ENCODE peak calls at places on chromosomes 13 and 19, in eight cellular contexts. H is lung; I is endodermal cell; P is GM23248; C is CD8-positive, alpha-beta T cell; T is CD8-positive, alpha-beta memory T cell; U is stomach; O is H1. W is an unnamed sample. For H3K4me1, the result is how much of the 10 kb centered on the place peaks cover.

GRCh38 chr13:29522044-29522685 is 73.3 kb downstream of the SLC7A1 start:
- DNase-seq in H (no peak), O (no peak), P (peak), I (no peak), T (no peak), U (no peak), C (no peak), W (peak)

GRCh38 chr13:109677206-109677605 is 109.2 kb downstream of the IRS2 start:
- DNase-seq in U (no peak), O (no peak), T (no peak), P (no peak), C (no peak), H (no peak), I (no peak), W (no peak)

GRCh38 chr19:40567040-40567749 is 9.5 kb upstream of the SHKBP1 start:
- DNase-seq in I (no peak), U (no peak), C (no peak), H (no peak), O (no peak), T (no peak), P (peak), W (no peak)

GRCh38 chr19:4877753-4878490 is 10.5 kb upstream of the PLIN3 start:
- DNase-seq in U (peak), H (no peak), O (no peak), I (peak), P (no peak), C (no peak), T (no peak), W (no peak)

GRCh38 chr13:19070398-19070735 is 111.3 kb downstream of the TUBA3C start:
- DNase-seq in T (no peak), U (no peak), I (no peak), P (no peak), O (no peak), H (no peak), C (no peak), W (no peak)

GRCh38 chr13:32581177-32581786 is 5.0 kb upstream of the PDS5B start:
- DNase-seq in I (no peak), C (no peak), P (peak), H (no peak), U (no peak), T (no peak), O (no peak), W (peak)

GRCh38 chr13:79776538-79776937 is 295.6 kb downstream of the NDFIP2 start:
- DNase-seq in I (no peak), P (peak), H (no peak), O (no peak), U (no peak), C (no peak), T (no peak), W (peak)

GRCh38 chr19:31013391-31013975 is 335.8 kb downstream of the TSHZ3 start:
- DNase-seq in O (no peak), I (no peak), C (no peak), P (no peak), U (no peak), H (no peak), T (no peak), W (peak)

GRCh38 chr19:56295531-56296455 is 18.8 kb downstream of the ZSCAN5A start:
- DNase-seq in P (no peak), O (no peak), H (no peak), C (no peak), U (no peak), T (no peak), I (no peak), W (no peak)

GRCh38 chr13:97004096-97004876 is 10.0 kb upstream of the OXGR1 start:
- DNase-seq in P (peak), O (no peak), C (no peak), H (no peak), T (no peak), U (no peak), I (no peak), W (no peak)

GRCh38 chr13:47337781-47338507 is 441.1 kb upstream of the HTR2A start:
- DNase-seq in H (no peak), P (peak), U (no peak), O (no peak), T (no peak), I (peak), C (no peak), W (no peak)

GRCh38 chr13:33611016-33611805 is 206.7 kb upstream of the RFC3 start:
- DNase-seq in U (peak), H (peak), T (no peak), O (no peak), I (no peak), P (no peak), C (no peak), W (peak)

GRCh38 chr13:114263590-114263989 is 17.8 kb upstream of the UPF3A start:
- DNase-seq in C (no peak), I (no peak), T (peak), O (no peak), U (no peak), P (no peak), H (no peak), W (no peak)

GRCh38 chr13:43865892-43866291 is 13.6 kb downstream of the CCDC122 start:
- DNase-seq in H (no peak), C (no peak), I (no peak), P (peak), U (no peak), T (no peak), O (no peak), W (no peak)

GRCh38 chr19:13037161-13037560 is 41.9 kb downstream of the NFIX start:
- DNase-seq in P (peak), U (no peak), H (no peak), O (no peak), T (no peak), I (peak), C (no peak), W (no peak)

GRCh38 chr13:29884671-29885424 is 34.4 kb upstream of the UBL3 start:
- DNase-seq in O (no peak), U (no peak), I (peak), H (no peak), C (no peak), T (no peak), P (peak), W (peak)

GRCh38 chr13:39253774-39254173 is 215.5 kb downstream of the NHLRC3 start:
- DNase-seq in H (no peak), O (no peak), T (no peak), I (no peak), U (no peak), C (no peak), P (peak), W (peak)

GRCh38 chr13:30708541-30708940 is 26.8 kb upstream of the ALOX5AP start:
- DNase-seq in C (no peak), U (no peak), P (peak), I (no peak), T (no peak), H (no peak), O (no peak), W (no peak)

GRCh38 chr19:11373166-11373884 is 1.1 kb upstream of the SWSAP1 start:
- DNase-seq in H (no peak), C (no peak), I (peak), T (no peak), P (peak), O (no peak), U (peak), W (peak)

GRCh38 chr19:58409010-58409790 is 751 bp downstream of the ZNF584 start:
- DNase-seq in I (peak), U (no peak), T (no peak), O (no peak), C (no peak), P (peak), H (no peak), W (peak)

GRCh38 chr13:33363328-33363727 is 77.8 kb upstream of the STARD13 start:
- DNase-seq in H (no peak), C (no peak), U (no peak), O (no peak), P (no peak), T (no peak), I (no peak), W (no peak)

GRCh38 chr13:113969311-113969972 is 4.4 kb downstream of the C13orf46 start:
- DNase-seq in H (no peak), I (no peak), U (no peak), P (no peak), C (no peak), T (no peak), O (no peak), W (no peak)

GRCh38 chr19:7004313-7004931 is 16.8 kb downstream of the MBD3L2B start:
- DNase-seq in C (no peak), U (no peak), P (peak), I (peak), T (no peak), O (no peak), H (no peak), W (peak)

GRCh38 chr13:23348270-23349126 is 85.0 kb downstream of the SACS start:
- DNase-seq in I (no peak), T (no peak), C (no peak), H (no peak), U (no peak), P (peak), O (no peak), W (no peak)

GRCh38 chr19:38004505-38005223 is 97.7 kb downstream of the SIPA1L3 start:
- DNase-seq in H (peak), T (no peak), U (peak), P (peak), C (no peak), O (no peak), I (peak), W (peak)

GRCh38 chr19:48470281-48470680 is 1.1 kb downstream of the CYTH2 start:
- DNase-seq in I (no peak), T (no peak), C (no peak), O (no peak), P (no peak), H (no peak), U (no peak), W (no peak)

GRCh38 chr19:3509566-3509989 is 3.5 kb downstream of the FZR1 start:
- DNase-seq in P (peak), I (no peak), C (no peak), H (no peak), T (no peak), O (no peak), U (no peak), W (no peak)

GRCh38 chr13:41418027-41418426 is 39.3 kb upstream of the RGCC start:
- DNase-seq in H (no peak), T (no peak), C (no peak), U (no peak), P (no peak), O (no peak), I (no peak), W (no peak)

GRCh38 chr13:110644892-110645521 is 29.7 kb downstream of the NAXD start:
- DNase-seq in C (no peak), I (peak), T (peak), O (peak), P (peak), H (peak), U (peak), W (peak)

GRCh38 chr13:96091164-96091931 is 1.4 kb downstream of the HS6ST3 start:
- DNase-seq in U (peak), O (no peak), H (no peak), I (peak), P (peak), T (no peak), C (no peak), W (no peak)

GRCh38 chr13:32903720-32904119 is 112.5 kb upstream of the KL start:
- DNase-seq in I (no peak), U (no peak), C (no peak), T (no peak), H (no peak), O (no peak), P (peak), W (no peak)

GRCh38 chr13:40682449-40683240 is 16.2 kb upstream of the FOXO1 start:
- DNase-seq in I (peak), T (no peak), H (no peak), C (no peak), U (no peak), P (peak), O (no peak), W (peak)

GRCh38 chr19:49638360-49638759 is 1.6 kb downstream of the RRAS start:
- DNase-seq in H (no peak), I (peak), T (no peak), C (no peak), O (no peak), P (peak), U (no peak), W (no peak)

GRCh38 chr19:58274771-58275199 is 4.0 kb upstream of the ZNF8 start:
- DNase-seq in C (no peak), I (no peak), H (no peak), O (no peak), T (no peak), U (no peak), P (peak), W (no peak)

GRCh38 chr13:20713014-20713376 is 9.5 kb downstream of the IL17D start:
- DNase-seq in T (no peak), I (no peak), H (no peak), P (peak), O (no peak), C (no peak), U (no peak), W (no peak)

GRCh38 chr19:44869728-44870470 is 21.2 kb upstream of the TOMM40 start:
- DNase-seq in U (no peak), C (no peak), I (no peak), P (peak), O (no peak), T (no peak), H (no peak), W (no peak)

GRCh38 chr13:42996584-42996983 is 4.5 kb upstream of the EPSTI1 start:
- DNase-seq in I (no peak), C (no peak), U (no peak), O (no peak), H (no peak), P (peak), T (no peak), W (no peak)

GRCh38 chr19:10228925-10229324 is 2.2 kb downstream of the S1PR2 start:
- DNase-seq in C (no peak), O (no peak), U (no peak), P (peak), T (peak), I (peak), H (no peak), W (peak)

GRCh38 chr19:10228393-10228792 is 2.7 kb downstream of the S1PR2 start:
- DNase-seq in P (no peak), C (no peak), H (no peak), O (no peak), I (no peak), T (no peak), U (no peak), W (no peak)

GRCh38 chr19:10230904-10231623 is at the start of gene S1PR2:
- DNase-seq in H (peak), U (peak), C (peak), O (no peak), I (peak), P (peak), T (peak), W (peak)

GRCh38 chr19:10231624-10232228 is 595 bp upstream of the S1PR2 start:
- DNase-seq in P (no peak), C (no peak), T (no peak), I (no peak), U (no peak), O (no peak), H (no peak), W (no peak)

DNA sequence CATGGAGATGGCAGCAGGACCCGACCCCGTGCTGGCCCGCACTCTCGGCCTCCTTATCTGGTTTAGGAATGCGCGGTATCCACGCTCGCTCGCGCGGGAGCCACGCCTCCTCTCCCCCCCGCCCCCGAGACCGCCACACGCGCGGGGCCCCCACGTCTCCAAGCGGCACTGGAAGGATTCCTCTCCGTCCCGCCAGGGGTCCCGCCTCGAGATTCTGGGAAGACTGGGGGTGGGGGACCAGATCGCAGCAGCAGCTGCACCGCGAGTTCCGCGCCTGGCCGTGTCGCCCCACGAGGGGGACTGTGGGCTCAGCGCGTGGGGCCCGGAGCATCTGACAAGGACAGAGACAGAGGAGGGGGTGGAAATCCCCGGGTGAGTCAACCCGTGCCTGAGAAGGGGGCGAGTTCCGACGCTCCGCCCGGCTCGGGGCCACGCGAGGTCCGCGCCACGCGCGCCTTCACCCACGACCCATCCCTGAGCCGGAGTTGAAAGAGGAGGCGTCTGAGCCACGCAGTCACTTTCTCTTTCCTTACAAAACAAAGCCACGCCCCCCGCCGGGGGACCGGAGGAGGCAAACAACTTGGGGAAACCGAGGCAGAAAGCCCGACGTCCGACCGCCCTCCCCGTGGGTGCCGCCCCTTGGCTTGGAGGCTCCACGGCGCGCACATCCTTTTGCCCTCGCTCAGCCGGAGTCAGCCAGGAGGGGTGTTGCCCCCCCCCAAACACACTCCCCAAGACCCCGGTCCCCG is 802 bp downstream of the S1PR2 start:
- DNase-seq in C (peak), O (no peak), H (peak), U (peak), T (peak), I (peak), P (peak), W (peak)
- H3K4me1 ChIP-seq in C (under half), O (under half), H (under half), U (under half), T (under half), I (under half), P (under half), W (under half)

GRCh38 chr19:39135701-39136100 is 10.1 kb downstream of the PAK4 start:
- DNase-seq in U (no peak), O (no peak), P (no peak), I (peak), C (no peak), T (no peak), H (no peak), W (no peak)

GRCh38 chr19:39130337-39131254 is 5.0 kb downstream of the PAK4 start:
- DNase-seq in P (no peak), H (no peak), U (no peak), T (no peak), C (no peak), O (no peak), I (peak), W (no peak)

GRCh38 chr19:39131255-39131755 is 5.7 kb downstream of the PAK4 start:
- DNase-seq in H (no peak), U (no peak), O (no peak), I (no peak), C (no peak), T (no peak), P (no peak), W (no peak)

GRCh38 chr19:39133431-39134270 is 8.1 kb downstream of the PAK4 start:
- DNase-seq in H (peak), T (no peak), C (no peak), I (peak), O (no peak), P (no peak), U (peak), W (no peak)

GRCh38 chr19:39132344-39132969 is 6.9 kb downstream of the PAK4 start:
- DNase-seq in I (peak), H (no peak), T (no peak), C (no peak), U (no peak), P (no peak), O (no peak), W (no peak)
- H3K4me1 ChIP-seq in I (under half), H (under half), T (under half), C (under half), U (half or more), P (under half), O (under half), W (under half)

DNA sequence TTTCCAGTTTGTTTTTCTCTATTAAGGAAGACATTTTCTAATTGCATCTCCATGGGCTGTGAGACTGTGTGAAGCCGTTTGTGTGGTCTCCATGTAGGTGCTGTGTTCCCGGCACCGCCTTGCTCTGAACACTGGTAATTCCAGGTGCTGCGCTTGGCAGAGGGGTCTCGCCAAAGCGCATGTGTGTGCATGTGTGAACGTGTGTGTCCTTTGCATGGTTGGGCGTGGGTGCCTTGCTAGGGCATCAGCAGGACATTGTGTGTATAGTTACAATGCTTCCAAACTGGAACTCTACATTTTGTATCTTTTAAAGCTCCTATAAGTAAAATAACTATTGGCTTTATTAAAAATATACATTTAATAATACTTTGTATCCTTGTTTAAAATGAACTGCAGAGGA is 9.8 kb upstream of the GPI start:
- DNase-seq in T (no peak), C (no peak), O (no peak), H (no peak), I (no peak), U (no peak), P (no peak), W (no peak)
- H3K4me1 ChIP-seq in T (under half), C (under half), O (under half), H (under half), I (under half), U (under half), P (under half), W (under half)

GRCh38 chr13:44919103-44919804 is 70.0 kb downstream of the NUFIP1 start:
- DNase-seq in I (no peak), U (no peak), H (no peak), P (no peak), O (no peak), T (no peak), C (no peak), W (no peak)
- H3K4me1 ChIP-seq in I (under half), U (half or more), H (under half), P (under half), O (under half), T (under half), C (under half), W (under half)